ENCODE peak calls at places on chromosome 15, in six cellular contexts. One of them, this sample, is unnamed.

GRCh38 chr15:70035719-70036077 is 62.0 kb downstream of the TLE3 start:
- DNase-seq in transverse colon: peak
- DNase-seq in adrenal gland: no peak
- DNase-seq in tibial nerve: no peak
- DNase-seq in breast epithelium: peak
- DNase-seq in IMR-90: no peak
- DNase-seq in this sample: no peak

GRCh38 chr15:40313531-40314398 is 6.0 kb upstream of the PLCB2 start:
- DNase-seq in breast epithelium: no peak
- DNase-seq in tibial nerve: peak
- DNase-seq in adrenal gland: peak
- DNase-seq in transverse colon: peak
- DNase-seq in IMR-90: no peak
- DNase-seq in this sample: no peak

GRCh38 chr15:73319460-73320245 is 49.1 kb downstream of the HCN4 start:
- DNase-seq in tibial nerve: no peak
- DNase-seq in IMR-90: no peak
- DNase-seq in breast epithelium: peak
- DNase-seq in adrenal gland: no peak
- DNase-seq in transverse colon: no peak
- DNase-seq in this sample: no peak

GRCh38 chr15:69896606-69897005 is 201.1 kb downstream of the TLE3 start:
- DNase-seq in breast epithelium: no peak
- DNase-seq in tibial nerve: no peak
- DNase-seq in transverse colon: no peak
- DNase-seq in adrenal gland: no peak
- DNase-seq in IMR-90: no peak
- DNase-seq in this sample: no peak

GRCh38 chr15:93861956-93862741 is 369.2 kb upstream of the MCTP2 start:
- DNase-seq in transverse colon: peak
- DNase-seq in breast epithelium: no peak
- DNase-seq in IMR-90: no peak
- DNase-seq in tibial nerve: no peak
- DNase-seq in adrenal gland: peak
- DNase-seq in this sample: no peak

GRCh38 chr15:72365844-72366243 is 10.0 kb downstream of the HEXA start:
- DNase-seq in tibial nerve: no peak
- DNase-seq in breast epithelium: no peak
- DNase-seq in adrenal gland: no peak
- DNase-seq in transverse colon: peak
- DNase-seq in IMR-90: no peak
- DNase-seq in this sample: no peak

GRCh38 chr15:65208656-65209055 is 2.6 kb downstream of the CILP start:
- DNase-seq in breast epithelium: no peak
- DNase-seq in transverse colon: no peak
- DNase-seq in adrenal gland: no peak
- DNase-seq in IMR-90: no peak
- DNase-seq in tibial nerve: no peak
- DNase-seq in this sample: no peak

GRCh38 chr15:98650871-98651481 is 2.6 kb downstream of the IGF1R start:
- DNase-seq in transverse colon: peak
- DNase-seq in adrenal gland: no peak
- DNase-seq in breast epithelium: no peak
- DNase-seq in IMR-90: peak
- DNase-seq in tibial nerve: peak
- DNase-seq in this sample: no peak

GRCh38 chr15:29270169-29270955 is 740 bp upstream of the NSMCE3 start:
- DNase-seq in transverse colon: no peak
- DNase-seq in tibial nerve: no peak
- DNase-seq in adrenal gland: no peak
- DNase-seq in breast epithelium: no peak
- DNase-seq in IMR-90: peak
- DNase-seq in this sample: no peak

GRCh38 chr15:85924088-85924487 is 129.4 kb upstream of the KLHL25 start:
- DNase-seq in breast epithelium: no peak
- DNase-seq in adrenal gland: no peak
- DNase-seq in IMR-90: no peak
- DNase-seq in tibial nerve: no peak
- DNase-seq in transverse colon: no peak
- DNase-seq in this sample: no peak

GRCh38 chr15:97566957-97567356 is 393.5 kb upstream of the ARRDC4 start:
- DNase-seq in breast epithelium: no peak
- DNase-seq in adrenal gland: no peak
- DNase-seq in IMR-90: no peak
- DNase-seq in transverse colon: no peak
- DNase-seq in tibial nerve: no peak
- DNase-seq in this sample: no peak

GRCh38 chr15:81239190-81239589 is 42.5 kb downstream of the IL16 start:
- DNase-seq in adrenal gland: no peak
- DNase-seq in breast epithelium: no peak
- DNase-seq in transverse colon: no peak
- DNase-seq in tibial nerve: no peak
- DNase-seq in IMR-90: peak
- DNase-seq in this sample: no peak

GRCh38 chr15:72285927-72286516 is 13.7 kb upstream of the PARP6 start:
- DNase-seq in adrenal gland: peak
- DNase-seq in tibial nerve: no peak
- DNase-seq in IMR-90: peak
- DNase-seq in breast epithelium: no peak
- DNase-seq in transverse colon: peak
- DNase-seq in this sample: no peak

GRCh38 chr15:91890614-91891013 is 37.1 kb downstream of the SLCO3A1 start:
- DNase-seq in adrenal gland: no peak
- DNase-seq in tibial nerve: no peak
- DNase-seq in transverse colon: no peak
- DNase-seq in breast epithelium: no peak
- DNase-seq in IMR-90: peak
- DNase-seq in this sample: no peak

GRCh38 chr15:55348281-55348778 is 29.3 kb downstream of the PIGB start:
- DNase-seq in transverse colon: no peak
- DNase-seq in breast epithelium: no peak
- DNase-seq in adrenal gland: no peak
- DNase-seq in tibial nerve: no peak
- DNase-seq in IMR-90: no peak
- DNase-seq in this sample: no peak

GRCh38 chr15:67945951-67946700 is 106.3 kb upstream of the RNU6-1 start:
- DNase-seq in adrenal gland: no peak
- DNase-seq in transverse colon: no peak
- DNase-seq in breast epithelium: no peak
- DNase-seq in tibial nerve: no peak
- DNase-seq in IMR-90: peak
- DNase-seq in this sample: no peak

GRCh38 chr15:69623521-69624513 is 171.2 kb downstream of the RPLP1 start:
- DNase-seq in IMR-90: no peak
- DNase-seq in tibial nerve: no peak
- DNase-seq in breast epithelium: no peak
- DNase-seq in adrenal gland: no peak
- DNase-seq in transverse colon: no peak
- DNase-seq in this sample: no peak

GRCh38 chr15:73338058-73338457 is 30.7 kb downstream of the HCN4 start:
- DNase-seq in breast epithelium: no peak
- DNase-seq in adrenal gland: no peak
- DNase-seq in transverse colon: no peak
- DNase-seq in tibial nerve: no peak
- DNase-seq in IMR-90: no peak
- DNase-seq in this sample: no peak

GRCh38 chr15:72118400-72118978 is at the start of gene SENP8:
- DNase-seq in breast epithelium: no peak
- DNase-seq in adrenal gland: no peak
- DNase-seq in transverse colon: no peak
- DNase-seq in IMR-90: no peak
- DNase-seq in tibial nerve: no peak
- DNase-seq in this sample: peak

GRCh38 chr15:31367021-31367729 is 40.5 kb downstream of the KLF13 start:
- DNase-seq in adrenal gland: no peak
- DNase-seq in tibial nerve: no peak
- DNase-seq in transverse colon: no peak
- DNase-seq in breast epithelium: no peak
- DNase-seq in IMR-90: no peak
- DNase-seq in this sample: no peak

GRCh38 chr15:85554852-85555521 is 174.6 kb downstream of the AKAP13 start:
- DNase-seq in adrenal gland: no peak
- DNase-seq in transverse colon: no peak
- DNase-seq in IMR-90: no peak
- DNase-seq in breast epithelium: no peak
- DNase-seq in tibial nerve: no peak
- DNase-seq in this sample: no peak

GRCh38 chr15:56939257-56939656 is 20.8 kb downstream of the TCF12 start:
- DNase-seq in tibial nerve: no peak
- DNase-seq in adrenal gland: no peak
- DNase-seq in IMR-90: peak
- DNase-seq in transverse colon: no peak
- DNase-seq in breast epithelium: no peak
- DNase-seq in this sample: no peak

GRCh38 chr15:28921336-28921735 is 35.6 kb downstream of the APBA2 start:
- DNase-seq in transverse colon: no peak
- DNase-seq in adrenal gland: no peak
- DNase-seq in IMR-90: no peak
- DNase-seq in breast epithelium: no peak
- DNase-seq in tibial nerve: no peak
- DNase-seq in this sample: no peak

GRCh38 chr15:55627730-55628368 is 39.7 kb upstream of the PYGO1 start:
- DNase-seq in breast epithelium: no peak
- DNase-seq in tibial nerve: no peak
- DNase-seq in IMR-90: peak
- DNase-seq in adrenal gland: peak
- DNase-seq in transverse colon: no peak
- DNase-seq in this sample: no peak

GRCh38 chr15:94745371-94745770 is 514.0 kb downstream of the MCTP2 start:
- DNase-seq in adrenal gland: no peak
- DNase-seq in transverse colon: no peak
- DNase-seq in tibial nerve: no peak
- DNase-seq in breast epithelium: no peak
- DNase-seq in IMR-90: no peak
- DNase-seq in this sample: no peak

GRCh38 chr15:50340431-50340830 is 14.6 kb downstream of the GABPB1 start:
- DNase-seq in transverse colon: no peak
- DNase-seq in breast epithelium: no peak
- DNase-seq in tibial nerve: no peak
- DNase-seq in IMR-90: no peak
- DNase-seq in adrenal gland: no peak
- DNase-seq in this sample: no peak

GRCh38 chr15:31437686-31438085 is 111.1 kb downstream of the KLF13 start:
- DNase-seq in adrenal gland: no peak
- DNase-seq in transverse colon: no peak
- DNase-seq in breast epithelium: no peak
- DNase-seq in tibial nerve: no peak
- DNase-seq in IMR-90: no peak
- DNase-seq in this sample: no peak

GRCh38 chr15:31341501-31342195 is 15.0 kb downstream of the KLF13 start:
- DNase-seq in transverse colon: no peak
- DNase-seq in tibial nerve: no peak
- DNase-seq in IMR-90: no peak
- DNase-seq in adrenal gland: no peak
- DNase-seq in breast epithelium: no peak
- DNase-seq in this sample: no peak

GRCh38 chr15:89777073-89777820 is 1.1 kb downstream of the MESP2 start:
- DNase-seq in adrenal gland: no peak
- DNase-seq in tibial nerve: no peak
- DNase-seq in breast epithelium: no peak
- DNase-seq in IMR-90: no peak
- DNase-seq in transverse colon: no peak
- DNase-seq in this sample: no peak
- H3K4me3 ChIP-seq in adrenal gland: no peak
- H3K4me3 ChIP-seq in tibial nerve: peak
- H3K4me3 ChIP-seq in breast epithelium: peak
- H3K4me3 ChIP-seq in IMR-90: no peak
- H3K4me3 ChIP-seq in transverse colon: no peak
- H3K4me3 ChIP-seq in this sample: peak

GRCh38 chr15:41936649-41937567 is 35.4 kb downstream of the EHD4 start:
- DNase-seq in IMR-90: peak
- DNase-seq in transverse colon: peak
- DNase-seq in breast epithelium: no peak
- DNase-seq in tibial nerve: no peak
- DNase-seq in adrenal gland: no peak
- DNase-seq in this sample: no peak
- TF ChIP-seq CTCF in IMR-90: no peak
- TF ChIP-seq CTCF in transverse colon: no peak
- TF ChIP-seq CTCF in breast epithelium: no peak
- TF ChIP-seq CTCF in tibial nerve: no peak
- TF ChIP-seq CTCF in adrenal gland: no peak
- TF ChIP-seq CTCF in this sample: no peak

DNA sequence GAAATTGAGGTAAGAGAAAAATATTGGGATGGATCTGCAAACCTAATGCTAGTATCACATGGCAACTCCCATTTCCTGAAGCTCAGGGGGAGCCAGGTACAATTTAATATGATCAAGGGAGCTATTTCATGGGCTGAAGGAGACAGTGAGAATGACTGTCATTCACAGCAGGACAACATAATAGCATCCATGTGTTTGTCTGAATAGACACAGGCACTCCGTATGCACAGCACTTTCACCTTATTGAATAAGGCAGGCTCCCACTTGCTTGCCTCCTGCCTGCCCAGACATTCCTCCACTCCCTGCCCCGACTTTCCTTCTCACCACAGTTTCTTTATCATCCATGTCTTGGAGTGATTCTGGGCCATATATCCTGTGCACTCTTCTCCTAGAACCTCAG is 156.6 kb upstream of the SLC24A5 start:
- DNase-seq in breast epithelium: no peak
- DNase-seq in IMR-90: no peak
- DNase-seq in tibial nerve: no peak
- DNase-seq in transverse colon: no peak
- DNase-seq in adrenal gland: no peak
- DNase-seq in this sample: no peak
- TF ChIP-seq POLR2A in breast epithelium: no peak
- TF ChIP-seq POLR2A in IMR-90: no peak
- TF ChIP-seq POLR2A in tibial nerve: no peak
- TF ChIP-seq POLR2A in transverse colon: no peak
- TF ChIP-seq POLR2A in adrenal gland: no peak
- TF ChIP-seq POLR2A in this sample: no peak

GRCh38 chr15:58437531-58438105 is 5.8 kb downstream of the LIPC start:
- DNase-seq in adrenal gland: no peak
- DNase-seq in tibial nerve: no peak
- DNase-seq in breast epithelium: no peak
- DNase-seq in IMR-90: no peak
- DNase-seq in transverse colon: no peak
- DNase-seq in this sample: no peak
- H3K4me3 ChIP-seq in adrenal gland: no peak
- H3K4me3 ChIP-seq in tibial nerve: no peak
- H3K4me3 ChIP-seq in breast epithelium: no peak
- H3K4me3 ChIP-seq in IMR-90: no peak
- H3K4me3 ChIP-seq in transverse colon: no peak
- H3K4me3 ChIP-seq in this sample: no peak

DNA sequence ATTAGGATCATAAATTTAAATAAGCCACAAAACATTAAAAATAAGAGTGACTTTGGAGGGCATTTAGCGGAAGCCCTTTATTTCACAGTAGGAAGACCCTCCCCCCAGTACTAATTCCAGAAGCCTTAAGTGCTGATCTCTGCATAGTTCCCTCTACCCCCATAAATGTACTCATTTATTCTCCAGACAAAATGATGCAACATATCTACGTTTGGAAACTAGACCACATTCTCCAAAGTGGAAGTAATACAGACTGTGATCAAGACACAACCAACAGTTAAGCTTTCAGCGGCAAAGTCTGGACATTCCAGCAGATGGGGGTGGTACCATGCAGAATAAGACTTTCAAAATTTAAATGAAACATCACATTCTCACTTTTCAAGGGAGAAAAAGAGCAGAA is 44.8 kb upstream of the RPS17 start:
- DNase-seq in IMR-90: peak
- DNase-seq in tibial nerve: no peak
- DNase-seq in transverse colon: no peak
- DNase-seq in breast epithelium: no peak
- DNase-seq in adrenal gland: no peak
- DNase-seq in this sample: no peak
- TF ChIP-seq CTCF in IMR-90: peak
- TF ChIP-seq CTCF in tibial nerve: no peak
- TF ChIP-seq CTCF in transverse colon: no peak
- TF ChIP-seq CTCF in breast epithelium: no peak
- TF ChIP-seq CTCF in adrenal gland: no peak
- TF ChIP-seq CTCF in this sample: no peak

This sample was measured in esophagus squamous epithelium.